ENCODE peak calls at places on chromosome 14, in six cellular contexts. One of them, this sample, is unnamed.
A peak's percentile ranks its signal among the peaks of the same experiment; 100 is the strongest.

GRCh38 chr14:104799657-104800599 is 973 bp upstream of the ZBTB42 start:
- DNase-seq in fibroblast of lung: peak; percentile 78
- DNase-seq in astrocyte: peak; percentile 57
- DNase-seq in foreskin fibroblast: peak; percentile 90
- DNase-seq in A549: peak; percentile 54
- DNase-seq in thoracic aorta: peak; percentile 58
- DNase-seq in this sample: peak; percentile 29

GRCh38 chr14:57982802-57983201 is 116.9 kb upstream of the SLC35F4 start:
- DNase-seq in fibroblast of lung: no peak
- DNase-seq in astrocyte: no peak
- DNase-seq in foreskin fibroblast: no peak
- DNase-seq in A549: no peak
- DNase-seq in thoracic aorta: no peak
- DNase-seq in this sample: peak; percentile 10

GRCh38 chr14:23366163-23366921 is 1.4 kb upstream of the EFS start:
- DNase-seq in fibroblast of lung: peak; percentile 81
- DNase-seq in astrocyte: peak; percentile 68
- DNase-seq in foreskin fibroblast: peak; percentile 39
- DNase-seq in A549: no peak
- DNase-seq in thoracic aorta: no peak
- DNase-seq in this sample: peak; percentile 71

GRCh38 chr14:28671425-28671824 is 95.2 kb upstream of the FOXG1 start:
- DNase-seq in fibroblast of lung: peak; percentile 53
- DNase-seq in astrocyte: peak; percentile 79
- DNase-seq in foreskin fibroblast: peak; percentile 50
- DNase-seq in A549: no peak
- DNase-seq in thoracic aorta: no peak
- DNase-seq in this sample: peak; percentile 85

GRCh38 chr14:26199599-26200370 is 398.0 kb downstream of the NOVA1 start:
- DNase-seq in fibroblast of lung: peak; percentile 49
- DNase-seq in astrocyte: peak; percentile 87
- DNase-seq in foreskin fibroblast: peak; percentile 49
- DNase-seq in A549: no peak
- DNase-seq in thoracic aorta: no peak
- DNase-seq in this sample: no peak

GRCh38 chr14:101845896-101846295 is 84.4 kb downstream of the PPP2R5C start:
- DNase-seq in fibroblast of lung: no peak
- DNase-seq in astrocyte: no peak
- DNase-seq in foreskin fibroblast: no peak
- DNase-seq in A549: no peak
- DNase-seq in thoracic aorta: no peak
- DNase-seq in this sample: no peak

GRCh38 chr14:60622210-60622919 is 26.9 kb downstream of the SIX1 start:
- DNase-seq in fibroblast of lung: peak; percentile 64
- DNase-seq in astrocyte: peak; percentile 60
- DNase-seq in foreskin fibroblast: no peak
- DNase-seq in A549: no peak
- DNase-seq in thoracic aorta: no peak
- DNase-seq in this sample: no peak

GRCh38 chr14:80419339-80419738 is 208.0 kb upstream of the DIO2 start:
- DNase-seq in fibroblast of lung: no peak
- DNase-seq in astrocyte: peak; percentile 56
- DNase-seq in foreskin fibroblast: no peak
- DNase-seq in A549: no peak
- DNase-seq in thoracic aorta: no peak
- DNase-seq in this sample: no peak

GRCh38 chr14:102580552-102581110 is 11.8 kb upstream of the RCOR1 start:
- DNase-seq in fibroblast of lung: no peak
- DNase-seq in astrocyte: no peak
- DNase-seq in foreskin fibroblast: peak; percentile 67
- DNase-seq in A549: no peak
- DNase-seq in thoracic aorta: no peak
- DNase-seq in this sample: no peak

GRCh38 chr14:50875359-50876090 is 3.7 kb downstream of the ABHD12B start:
- DNase-seq in fibroblast of lung: no peak
- DNase-seq in astrocyte: peak; percentile 32
- DNase-seq in foreskin fibroblast: peak; percentile 77
- DNase-seq in A549: no peak
- DNase-seq in thoracic aorta: no peak
- DNase-seq in this sample: no peak

GRCh38 chr14:102487204-102487577 is 22.4 kb downstream of the ANKRD9 start:
- DNase-seq in fibroblast of lung: peak; percentile 28
- DNase-seq in astrocyte: peak; percentile 45
- DNase-seq in foreskin fibroblast: no peak
- DNase-seq in A549: no peak
- DNase-seq in thoracic aorta: no peak
- DNase-seq in this sample: no peak

GRCh38 chr14:34085695-34086094 is 134.8 kb upstream of the EGLN3 start:
- DNase-seq in fibroblast of lung: no peak
- DNase-seq in astrocyte: no peak
- DNase-seq in foreskin fibroblast: no peak
- DNase-seq in A549: no peak
- DNase-seq in thoracic aorta: no peak
- DNase-seq in this sample: no peak

DNA sequence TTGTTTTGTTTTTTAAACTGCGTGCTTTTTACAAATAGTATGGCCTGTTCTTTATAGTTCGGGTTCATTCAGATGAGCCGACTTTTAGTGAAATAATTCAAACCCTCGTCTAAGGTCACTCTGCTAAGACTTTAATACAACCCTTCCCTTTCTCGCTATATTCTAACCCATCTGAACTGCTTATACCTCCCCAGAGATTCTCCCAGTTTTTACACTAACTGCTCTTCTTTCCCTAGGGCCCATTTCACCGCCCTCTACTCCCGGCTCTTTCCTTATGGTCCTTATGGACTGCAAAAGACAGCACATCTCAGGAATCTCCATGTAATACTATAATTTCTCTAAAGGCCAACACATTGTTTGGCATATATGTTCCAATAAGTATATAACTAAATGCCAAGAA is 2.1 kb downstream of the MAPK1IP1L start:
- DNase-seq in fibroblast of lung: no peak
- DNase-seq in astrocyte: no peak
- DNase-seq in foreskin fibroblast: no peak
- DNase-seq in A549: no peak
- DNase-seq in thoracic aorta: no peak
- DNase-seq in this sample: no peak
- H3K4me3 ChIP-seq in fibroblast of lung: peak overlapping the region; percentile 85
- H3K4me3 ChIP-seq in astrocyte: peak overlapping the region; percentile 81
- H3K4me3 ChIP-seq in foreskin fibroblast: peak overlapping the region; percentile 78
- H3K4me3 ChIP-seq in A549: peak overlapping the region; percentile 95
- H3K4me3 ChIP-seq in thoracic aorta: peak overlapping the region; percentile 100
- H3K4me3 ChIP-seq in this sample: no peak overlapping the region

GRCh38 chr14:93132472-93133065 is 16.8 kb upstream of the ITPK1 start:
- DNase-seq in fibroblast of lung: peak; percentile 51
- DNase-seq in astrocyte: peak; percentile 7
- DNase-seq in foreskin fibroblast: peak; percentile 74
- DNase-seq in A549: peak; percentile 59
- DNase-seq in thoracic aorta: no peak
- DNase-seq in this sample: no peak
- TF ChIP-seq CTCF in fibroblast of lung: peak; percentile 43
- TF ChIP-seq CTCF in astrocyte: peak; percentile 41
- TF ChIP-seq CTCF in foreskin fibroblast: peak; percentile 42
- TF ChIP-seq CTCF in A549: peak; percentile 38
- TF ChIP-seq CTCF in thoracic aorta: no peak
- TF ChIP-seq CTCF in this sample: peak; percentile 45

DNA sequence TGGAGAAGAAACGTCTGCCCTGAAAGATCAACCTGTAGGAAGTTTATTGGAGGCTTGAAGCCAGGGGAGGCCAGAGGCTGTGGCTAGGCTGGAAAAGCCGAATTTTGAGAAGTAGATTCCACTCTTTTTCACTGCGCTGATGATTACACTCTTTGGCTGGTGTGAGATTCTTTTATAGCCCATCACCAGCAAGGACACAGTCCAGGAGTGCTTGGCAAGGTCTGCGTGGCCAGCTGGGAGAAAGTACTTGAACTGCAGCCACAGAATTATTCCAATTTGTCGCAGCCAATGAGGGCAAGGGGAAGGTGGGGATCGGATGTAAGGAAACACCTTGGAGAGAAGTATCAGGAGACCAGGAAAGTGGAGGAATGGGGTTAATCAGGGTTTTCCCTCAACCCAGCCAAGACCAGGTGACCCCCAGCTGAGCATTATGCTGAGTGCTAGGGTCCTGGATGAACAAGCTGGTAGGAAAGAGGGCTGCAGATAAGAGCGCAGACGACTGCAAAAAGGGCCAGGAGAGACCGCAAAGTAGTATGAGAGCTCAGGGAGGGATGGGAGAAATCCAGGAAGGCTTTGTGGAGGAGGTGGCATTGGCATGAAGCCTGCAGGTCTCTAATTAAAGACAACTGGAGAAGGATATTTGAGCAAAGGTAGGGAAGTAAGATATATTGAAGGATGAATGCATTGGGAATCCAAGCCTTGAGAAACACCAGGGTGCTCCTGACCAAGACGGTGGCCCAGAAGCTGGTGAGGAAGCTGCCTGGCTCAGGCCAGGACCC is 44.7 kb downstream of the SYNE3 start:
- DNase-seq in fibroblast of lung: no peak
- DNase-seq in astrocyte: no peak
- DNase-seq in foreskin fibroblast: peak; percentile 44
- DNase-seq in A549: no peak
- DNase-seq in thoracic aorta: no peak
- DNase-seq in this sample: no peak
- H3K4me3 ChIP-seq in fibroblast of lung: no peak overlapping the region
- H3K4me3 ChIP-seq in astrocyte: no peak overlapping the region
- H3K4me3 ChIP-seq in foreskin fibroblast: no peak overlapping the region
- H3K4me3 ChIP-seq in A549: no peak overlapping the region
- H3K4me3 ChIP-seq in thoracic aorta: no peak overlapping the region
- H3K4me3 ChIP-seq in this sample: no peak overlapping the region

GRCh38 chr14:70954068-70954467 is 46.8 kb downstream of the PCNX1 start:
- DNase-seq in fibroblast of lung: no peak
- DNase-seq in astrocyte: no peak
- DNase-seq in foreskin fibroblast: no peak
- DNase-seq in A549: no peak
- DNase-seq in thoracic aorta: no peak
- DNase-seq in this sample: no peak
- TF ChIP-seq CTCF in fibroblast of lung: no peak
- TF ChIP-seq CTCF in astrocyte: no peak
- TF ChIP-seq CTCF in foreskin fibroblast: no peak
- TF ChIP-seq CTCF in A549: no peak
- TF ChIP-seq CTCF in thoracic aorta: no peak
- TF ChIP-seq CTCF in this sample: no peak

GRCh38 chr14:21431126-21431525 is 24.8 kb downstream of the CHD8 start:
- DNase-seq in fibroblast of lung: no peak
- DNase-seq in astrocyte: no peak
- DNase-seq in foreskin fibroblast: no peak
- DNase-seq in A549: no peak
- DNase-seq in thoracic aorta: no peak
- DNase-seq in this sample: no peak
- H3K4me3 ChIP-seq in fibroblast of lung: no peak overlapping the region
- H3K4me3 ChIP-seq in astrocyte: no peak overlapping the region
- H3K4me3 ChIP-seq in foreskin fibroblast: no peak overlapping the region
- H3K4me3 ChIP-seq in A549: no peak overlapping the region
- H3K4me3 ChIP-seq in thoracic aorta: no peak overlapping the region
- H3K4me3 ChIP-seq in this sample: no peak overlapping the region

GRCh38 chr14:89138846-89139245 is 278.2 kb downstream of the FOXN3 start:
- DNase-seq in fibroblast of lung: no peak
- DNase-seq in astrocyte: no peak
- DNase-seq in foreskin fibroblast: no peak
- DNase-seq in A549: no peak
- DNase-seq in thoracic aorta: no peak
- DNase-seq in this sample: no peak
- TF ChIP-seq CTCF in fibroblast of lung: no peak
- TF ChIP-seq CTCF in astrocyte: no peak
- TF ChIP-seq CTCF in foreskin fibroblast: no peak
- TF ChIP-seq CTCF in A549: no peak
- TF ChIP-seq CTCF in thoracic aorta: no peak
- TF ChIP-seq CTCF in this sample: no peak

GRCh38 chr14:90870950-90871604 is 54.8 kb upstream of the TTC7B start:
- DNase-seq in fibroblast of lung: no peak
- DNase-seq in astrocyte: no peak
- DNase-seq in foreskin fibroblast: no peak
- DNase-seq in A549: no peak
- DNase-seq in thoracic aorta: no peak
- DNase-seq in this sample: peak; percentile 91
- H3K4me3 ChIP-seq in fibroblast of lung: no peak overlapping the region
- H3K4me3 ChIP-seq in astrocyte: no peak overlapping the region
- H3K4me3 ChIP-seq in foreskin fibroblast: no peak overlapping the region
- H3K4me3 ChIP-seq in A549: no peak overlapping the region
- H3K4me3 ChIP-seq in thoracic aorta: no peak overlapping the region
- H3K4me3 ChIP-seq in this sample: no peak overlapping the region

DNA sequence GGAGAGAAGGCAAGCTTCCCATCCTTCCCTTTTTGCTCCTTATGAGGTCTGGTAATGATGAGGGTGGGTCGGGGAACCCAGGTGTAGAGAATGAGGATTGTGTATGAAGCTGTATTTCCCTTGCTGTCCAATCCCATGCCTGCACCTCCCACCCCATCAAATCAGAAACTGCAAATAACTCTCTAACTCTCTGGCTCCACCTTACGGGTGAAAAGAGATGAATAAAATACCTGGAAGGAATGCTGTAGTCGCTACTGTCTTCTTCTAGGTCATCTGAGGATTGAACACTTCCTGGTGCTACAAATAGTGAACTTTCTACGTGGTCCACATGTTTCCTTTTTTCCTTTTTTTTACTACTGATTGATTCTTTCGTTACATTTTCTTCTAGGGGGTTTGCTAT is 38.9 kb upstream of the DICER1 start:
- DNase-seq in fibroblast of lung: no peak
- DNase-seq in astrocyte: no peak
- DNase-seq in foreskin fibroblast: no peak
- DNase-seq in A549: peak; percentile 14
- DNase-seq in thoracic aorta: no peak
- DNase-seq in this sample: no peak
- TF ChIP-seq CTCF in fibroblast of lung: no peak
- TF ChIP-seq CTCF in astrocyte: no peak
- TF ChIP-seq CTCF in foreskin fibroblast: no peak
- TF ChIP-seq CTCF in A549: no peak
- TF ChIP-seq CTCF in thoracic aorta: no peak
- TF ChIP-seq CTCF in this sample: peak; percentile 14

This sample was measured in bronchial epithelial cell.